ENCODE peak calls at places on chromosomes 13 and 19, in eight cellular contexts. G is K562, H is lower lobe of right lung, O is cardiac muscle cell, J is ascending aorta, Z is endothelial cell of umbilical vein, I is hepatocyte, W is SK-N-SH. S is an unnamed sample.

GRCh38 chr19:28444371-28444770 is 768.6 kb downstream of the UQCRFS1 start:
- DNase-seq in O (no peak), H (no peak), W (no peak), G (no peak), J (no peak), Z (no peak), I (no peak), S (no peak)

GRCh38 chr13:49827336-49827735 is 34.9 kb upstream of the KPNA3 start:
- DNase-seq in W (no peak), H (no peak), O (no peak), J (no peak), Z (no peak), I (no peak), G (no peak), S (no peak)

GRCh38 chr13:39712626-39713025 is 57.2 kb downstream of the COG6 start:
- DNase-seq in H (no peak), I (no peak), O (no peak), J (no peak), G (no peak), W (no peak), Z (no peak), S (no peak)

GRCh38 chr13:34412295-34412694 is 529.8 kb upstream of the NBEA start:
- DNase-seq in G (no peak), I (no peak), O (no peak), Z (no peak), W (no peak), H (no peak), J (no peak), S (no peak)

GRCh38 chr19:1855040-1855827 is 7.0 kb upstream of the REXO1 start:
- DNase-seq in Z (peak; percentile 84), I (peak; percentile 89), G (peak; percentile 87), J (peak; percentile 92), H (peak; percentile 94), O (peak; percentile 91), W (peak; percentile 99), S (peak; percentile 94)

GRCh38 chr19:14368011-14368513 is 13.2 kb upstream of the ADGRE5 start:
- DNase-seq in G (no peak), H (no peak), O (peak; percentile 21), I (no peak), Z (no peak), W (no peak), J (no peak), S (no peak)

GRCh38 chr13:110109910-110110309 is 197.0 kb downstream of the COL4A1 start:
- DNase-seq in G (no peak), O (peak; percentile 94), Z (no peak), H (no peak), I (peak; percentile 68), J (peak; percentile 88), W (no peak), S (no peak)

GRCh38 chr13:101283782-101284181 is 132.5 kb downstream of the NALCN start:
- DNase-seq in W (no peak), H (no peak), O (no peak), I (no peak), J (no peak), G (no peak), Z (no peak), S (no peak)

GRCh38 chr13:41039746-41040145 is 20.6 kb upstream of the ELF1 start:
- DNase-seq in Z (peak; percentile 62), J (no peak), G (no peak), W (no peak), I (no peak), H (no peak), O (no peak), S (peak; percentile 1)

GRCh38 chr19:8611890-8612806 is 1.6 kb upstream of the ADAMTS10 start:
- DNase-seq in H (no peak), J (peak; percentile 92), Z (peak; percentile 31), O (peak; percentile 78), W (no peak), I (peak; percentile 37), G (no peak), S (no peak)

GRCh38 chr13:100022798-100023197 is 41.2 kb downstream of the ZIC2 start:
- DNase-seq in J (no peak), G (no peak), Z (no peak), H (no peak), O (no peak), W (no peak), I (no peak), S (no peak)

GRCh38 chr13:35596299-35596698 is 119.8 kb upstream of the MAB21L1 start:
- DNase-seq in J (no peak), W (no peak), H (no peak), O (no peak), I (no peak), G (no peak), Z (no peak), S (no peak)
- H3K36me3 ChIP-seq in J (no peaks in the 10 kb centered on the region), W (peaks cover 13% of the 10 kb centered on the region), H (no peaks in the 10 kb centered on the region), O (no peaks in the 10 kb centered on the region), I (no peaks in the 10 kb centered on the region), G (no peaks in the 10 kb centered on the region), Z (no peaks in the 10 kb centered on the region), S (no peaks in the 10 kb centered on the region)

DNA sequence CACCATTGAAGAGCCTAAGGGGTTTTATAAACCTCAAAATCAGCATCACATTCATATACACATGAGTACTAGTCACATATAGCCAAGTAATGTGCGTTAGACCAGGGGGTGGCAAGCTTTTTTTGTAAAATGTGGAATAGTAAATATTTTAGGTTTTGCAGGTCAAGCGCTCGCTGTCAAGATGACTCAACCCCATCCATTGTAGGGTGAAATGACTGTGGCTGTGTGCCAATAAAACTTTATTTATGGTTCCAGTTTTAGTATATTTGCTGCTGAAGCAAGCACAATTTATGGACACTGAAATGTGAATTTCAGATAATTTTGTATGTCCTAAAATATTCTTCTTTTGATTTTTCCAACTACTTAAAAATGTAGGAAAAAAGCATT is 21.6 kb downstream of the RFX2 start:
- DNase-seq in Z (peak; percentile 64), O (peak; percentile 34), W (no peak), H (no peak), G (no peak), J (no peak), I (no peak), S (no peak)
- H3K4me1 ChIP-seq in Z (peaks cover 51% of the 10 kb centered on the region), O (peaks cover 14% of the 10 kb centered on the region), W (peaks cover 39% of the 10 kb centered on the region), H (peaks cover 60% of the 10 kb centered on the region), G (peaks cover 40% of the 10 kb centered on the region), J (peaks cover 19% of the 10 kb centered on the region), I (peaks cover 35% of the 10 kb centered on the region), S (peaks cover 22% of the 10 kb centered on the region)

GRCh38 chr19:42474743-42475142 is 32.0 kb upstream of the CXCL17 start:
- DNase-seq in G (no peak), J (no peak), Z (no peak), I (no peak), W (no peak), O (no peak), H (no peak), S (peak; percentile 71)
- H3K4me3 ChIP-seq in G (no peak overlapping the region), J (no peak overlapping the region), Z (no peak overlapping the region), I (no peak overlapping the region), W (no peak overlapping the region), O (no peak overlapping the region), H (no peak overlapping the region), S (no peak overlapping the region)

GRCh38 chr19:10363789-10364281 is 16.5 kb downstream of the TYK2 start:
- DNase-seq in H (no peak), O (no peak), G (no peak), I (no peak), J (no peak), W (no peak), Z (no peak), S (no peak)

GRCh38 chr19:10362259-10362658 is 18.1 kb downstream of the TYK2 start:
- DNase-seq in G (no peak), I (no peak), Z (no peak), J (no peak), W (no peak), O (no peak), H (no peak), S (no peak)

GRCh38 chr19:10365518-10365917 is 14.9 kb downstream of the TYK2 start:
- DNase-seq in J (no peak), W (no peak), O (no peak), I (no peak), Z (no peak), G (no peak), H (no peak), S (no peak)

GRCh38 chr19:10364644-10365043 is 15.7 kb downstream of the TYK2 start:
- DNase-seq in G (no peak), Z (no peak), W (no peak), O (no peak), I (no peak), J (no peak), H (no peak), S (no peak)

GRCh38 chr19:10361569-10362011 is 18.8 kb downstream of the TYK2 start:
- DNase-seq in Z (no peak), O (no peak), G (peak; percentile 78), J (no peak), W (no peak), H (no peak), I (no peak), S (no peak)
- H3K36me3 ChIP-seq in Z (peaks cover 8% of the 10 kb centered on the region), O (peaks cover 5% of the 10 kb centered on the region), G (peaks cover 81% of the 10 kb centered on the region), J (peaks cover 69% of the 10 kb centered on the region), W (peaks cover 6% of the 10 kb centered on the region), H (peaks cover 98% of the 10 kb centered on the region), I (no peaks in the 10 kb centered on the region), S (peaks cover 24% of the 10 kb centered on the region)

GRCh38 chr19:17243340-17243853 is 2.3 kb downstream of the NR2F6 start:
- DNase-seq in I (no peak), O (no peak), G (no peak), W (peak; percentile 52), J (no peak), Z (no peak), H (no peak), S (no peak)
- H3K4me1 ChIP-seq in I (peaks cover 61% of the 10 kb centered on the region), O (peaks cover 25% of the 10 kb centered on the region), G (peaks cover 31% of the 10 kb centered on the region), W (peaks cover 6% of the 10 kb centered on the region), J (peaks cover 3% of the 10 kb centered on the region), Z (peaks cover 20% of the 10 kb centered on the region), H (peaks cover 54% of the 10 kb centered on the region), S (peaks cover 29% of the 10 kb centered on the region)

GRCh38 chr19:54449701-54450069 is 686 bp downstream of the LENG8 start:
- DNase-seq in W (no peak), Z (no peak), G (no peak), J (no peak), H (peak; percentile 47), I (peak; percentile 58), O (peak; percentile 39), S (no peak)

GRCh38 chr19:54452626-54453025 is 3.6 kb downstream of the LENG8 start:
- DNase-seq in H (no peak), W (no peak), O (no peak), Z (no peak), I (no peak), G (no peak), J (no peak), S (no peak)

GRCh38 chr19:54451997-54452396 is 3.0 kb downstream of the LENG8 start:
- DNase-seq in W (no peak), I (no peak), Z (no peak), O (no peak), H (no peak), G (no peak), J (no peak), S (no peak)

GRCh38 chr19:54448774-54449700 is at the start of gene LENG8:
- DNase-seq in Z (peak; percentile 99), G (peak; percentile 94), O (peak; percentile 99), H (peak; percentile 99), J (peak; percentile 99), I (peak; percentile 99), W (peak; percentile 96), S (peak; percentile 88)

GRCh38 chr19:54451331-54451871 is 2.4 kb downstream of the LENG8 start:
- DNase-seq in H (peak; percentile 62), I (no peak), J (no peak), W (no peak), O (no peak), Z (no peak), G (no peak), S (no peak)
- H3K4me3 ChIP-seq in H (peak overlapping the region; percentile 78), I (no peak overlapping the region), J (peak overlapping the region; percentile 97), W (no peak overlapping the region), O (no peak overlapping the region), Z (no peak overlapping the region), G (peak overlapping the region; percentile 72), S (no peak overlapping the region)

GRCh38 chr19:37452500-37453245 is 14.6 kb downstream of the ZNF569 start:
- DNase-seq in G (no peak), J (no peak), O (no peak), I (no peak), Z (no peak), W (no peak), H (no peak), S (no peak)
- H3K36me3 ChIP-seq in G (no peaks in the 10 kb centered on the region), J (peaks cover 36% of the 10 kb centered on the region), O (no peaks in the 10 kb centered on the region), I (no peaks in the 10 kb centered on the region), Z (no peaks in the 10 kb centered on the region), W (peaks cover 63% of the 10 kb centered on the region), H (no peaks in the 10 kb centered on the region), S (no peaks in the 10 kb centered on the region)

S was measured in HAP-1.